ENCODE peak calls at places on chromosomes 2 and 18, in four cellular contexts. L, V, Y and C are unnamed samples.

GRCh38 chr2:199940373-199940772 is 14.9 kb downstream of the TYW5 start:
- DNase-seq in Y (no peak), L (no peak), V (peak; percentile 41), C (no peak)

GRCh38 chr2:132974477-132975050 is 304.6 kb upstream of the LYPD1 start:
- DNase-seq in Y (no peak), V (no peak), L (no peak), C (no peak)

GRCh38 chr2:42010743-42011298 is 37.0 kb upstream of the PKDCC start:
- DNase-seq in L (no peak), V (no peak), Y (no peak), C (no peak)

GRCh38 chr2:30135541-30135940 is 11.3 kb upstream of the YPEL5 start:
- DNase-seq in L (no peak), V (no peak), Y (no peak), C (no peak)

GRCh38 chr18:39571511-39571910 is 2005.9 kb upstream of the CELF4 start:
- DNase-seq in L (peak; percentile 45), V (peak; percentile 9), Y (no peak), C (peak; percentile 13)

GRCh38 chr2:36376319-36376765 is 20.8 kb downstream of the CRIM1 start:
- DNase-seq in Y (no peak), V (peak; percentile 77), L (no peak), C (no peak)

GRCh38 chr2:206353685-206354084 is 79.2 kb downstream of the ZDBF2 start:
- DNase-seq in L (no peak), V (peak; percentile 11), Y (no peak), C (no peak)

GRCh38 chr2:10242998-10243925 is 59.4 kb upstream of the HPCAL1 start:
- DNase-seq in V (no peak), L (no peak), Y (no peak), C (no peak)

GRCh38 chr2:26581991-26582842 is 58.9 kb downstream of the CIB4 start:
- DNase-seq in L (no peak), Y (no peak), V (no peak), C (no peak)

GRCh38 chr2:45845566-45845965 is 194.1 kb downstream of the PRKCE start:
- DNase-seq in L (no peak), V (no peak), Y (no peak), C (no peak)

GRCh38 chr2:165586019-165586418 is 116.5 kb downstream of the CSRNP3 start:
- DNase-seq in Y (no peak), L (no peak), V (no peak), C (no peak)

DNA sequence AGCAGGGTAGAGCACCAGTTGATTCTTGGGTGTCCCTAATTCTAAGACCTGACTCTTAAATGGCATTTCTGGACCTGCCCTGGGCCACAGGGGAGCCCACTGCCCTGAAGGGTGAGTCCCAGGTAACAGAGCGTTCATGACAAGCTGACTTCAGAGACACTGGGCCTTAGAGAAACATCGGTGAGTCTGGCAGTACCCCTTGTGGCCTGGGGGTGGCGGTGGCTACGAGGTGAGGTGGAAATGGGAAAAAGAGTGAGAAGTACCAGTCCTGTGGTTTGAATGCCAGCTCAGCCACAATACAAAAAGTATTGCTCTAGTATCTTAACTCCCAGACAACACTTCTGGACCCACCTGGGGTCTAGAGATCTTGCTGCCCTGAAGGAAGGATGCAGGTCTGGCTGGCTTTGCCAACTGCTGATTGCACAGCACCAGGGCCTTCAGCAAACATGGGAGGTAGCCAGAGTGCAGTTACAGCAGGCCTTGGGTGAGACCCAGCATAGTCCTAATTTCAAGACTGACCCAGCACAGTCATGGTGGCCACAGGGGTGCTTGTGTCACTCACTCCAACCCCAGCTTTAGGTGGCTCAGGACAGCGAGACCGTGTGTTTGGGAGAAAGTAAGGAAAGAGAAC is 44.5 kb downstream of the USP34 start:
- DNase-seq in L (peak; percentile 71), Y (peak; percentile 73), V (peak; percentile 80), C (peak; percentile 74)
- TF ChIP-seq CTCF in L (peak; percentile 75), Y (peak; percentile 89), V (peak; percentile 67), C (peak; percentile 94)

GRCh38 chr2:96523659-96524481 is 12.7 kb upstream of the ARID5A start:
- DNase-seq in Y (no peak), L (no peak), V (no peak), C (no peak)

GRCh38 chr2:96520231-96520630 is 15.1 kb upstream of the NEURL3 start:
- DNase-seq in L (no peak), Y (no peak), V (no peak), C (no peak)

GRCh38 chr2:96521219-96521618 is 15.3 kb upstream of the ARID5A start:
- DNase-seq in L (no peak), Y (no peak), V (no peak), C (no peak)

GRCh38 chr2:96522304-96523203 is 14.0 kb upstream of the ARID5A start:
- DNase-seq in Y (no peak), V (no peak), L (no peak), C (no peak)

DNA sequence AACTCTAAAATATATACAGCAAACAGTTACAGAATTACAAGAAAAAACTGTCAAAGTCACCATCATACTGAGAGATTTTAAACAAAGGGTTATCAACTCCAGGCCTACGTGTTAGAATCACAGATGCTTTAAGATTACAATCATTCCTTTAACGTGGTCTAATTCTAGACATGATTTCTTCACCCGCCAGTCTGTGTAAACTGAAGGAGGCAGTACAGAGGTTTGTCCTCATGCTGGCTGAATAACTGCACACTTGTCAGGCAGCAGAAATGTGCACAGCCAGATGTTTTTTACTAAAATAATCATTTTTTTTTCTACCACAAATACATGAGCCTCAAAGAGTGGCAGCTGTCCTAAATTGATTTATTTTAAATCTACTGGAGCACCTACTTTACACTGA is 15.5 kb upstream of the NEURL3 start:
- DNase-seq in Y (no peak), L (no peak), V (no peak), C (no peak)
- TF ChIP-seq CTCF in Y (no peak), L (no peak), V (no peak), C (no peak)

GRCh38 chr2:234479465-234479864 is 17.4 kb downstream of the ARL4C start:
- DNase-seq in Y (no peak), V (no peak), L (no peak), C (no peak)

GRCh38 chr2:234482807-234483206 is 14.1 kb downstream of the ARL4C start:
- DNase-seq in L (no peak), Y (no peak), V (no peak), C (no peak)

GRCh38 chr2:234480337-234480736 is 16.5 kb downstream of the ARL4C start:
- DNase-seq in V (no peak), Y (no peak), L (no peak), C (no peak)

GRCh38 chr2:234481301-234481700 is 15.6 kb downstream of the ARL4C start:
- DNase-seq in Y (no peak), L (no peak), V (no peak), C (no peak)

DNA sequence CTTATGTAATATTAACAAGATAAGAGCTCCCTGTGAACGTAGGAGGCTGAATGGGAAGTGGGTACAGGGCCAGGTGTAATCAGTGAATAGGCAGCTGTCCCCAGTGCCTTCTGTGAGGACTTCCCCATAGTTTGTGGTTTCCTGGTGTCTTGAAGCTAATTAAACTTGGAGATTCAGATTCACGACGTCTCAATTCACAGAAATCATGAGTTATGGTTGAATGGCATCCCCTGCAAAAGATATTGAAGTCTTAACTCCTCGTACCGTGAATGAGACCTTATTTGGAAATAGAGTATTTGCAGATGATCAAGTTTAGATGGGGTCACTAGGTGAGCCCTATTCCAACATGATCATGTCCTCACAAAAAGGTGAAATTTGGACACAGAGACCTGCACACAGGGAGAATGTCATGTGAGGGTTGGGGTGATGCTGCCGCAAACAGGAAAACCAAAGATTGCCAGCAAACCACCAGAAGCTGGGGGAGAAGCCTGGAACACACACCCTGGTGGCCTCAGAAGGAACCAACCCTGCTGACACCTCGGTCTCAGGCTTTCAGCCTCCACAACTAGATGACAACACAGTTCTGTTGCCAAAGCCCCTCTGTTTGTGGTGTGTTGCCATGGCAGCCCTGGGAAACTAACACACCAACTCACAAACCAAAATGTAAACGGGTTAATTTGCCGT is 13.2 kb downstream of the ARL4C start:
- DNase-seq in Y (peak; percentile 71), L (peak; percentile 11), V (peak; percentile 43), C (no peak)
- TF ChIP-seq CTCF in Y (peak; percentile 71), L (peak; percentile 20), V (no peak), C (peak; percentile 29)

GRCh38 chr2:233015048-233015645 is 2.1 kb upstream of the NGEF start:
- DNase-seq in V (no peak), L (no peak), Y (no peak), C (no peak)

GRCh38 chr2:233011268-233012190 is 1.5 kb downstream of the NGEF start:
- DNase-seq in L (no peak), V (no peak), Y (no peak), C (no peak)

GRCh38 chr2:233012301-233012971 is 620 bp downstream of the NGEF start:
- DNase-seq in Y (no peak), L (no peak), V (no peak), C (no peak)

GRCh38 chr2:233013650-233014049 is 594 bp upstream of the NGEF start:
- DNase-seq in V (no peak), Y (no peak), L (no peak), C (no peak)

DNA sequence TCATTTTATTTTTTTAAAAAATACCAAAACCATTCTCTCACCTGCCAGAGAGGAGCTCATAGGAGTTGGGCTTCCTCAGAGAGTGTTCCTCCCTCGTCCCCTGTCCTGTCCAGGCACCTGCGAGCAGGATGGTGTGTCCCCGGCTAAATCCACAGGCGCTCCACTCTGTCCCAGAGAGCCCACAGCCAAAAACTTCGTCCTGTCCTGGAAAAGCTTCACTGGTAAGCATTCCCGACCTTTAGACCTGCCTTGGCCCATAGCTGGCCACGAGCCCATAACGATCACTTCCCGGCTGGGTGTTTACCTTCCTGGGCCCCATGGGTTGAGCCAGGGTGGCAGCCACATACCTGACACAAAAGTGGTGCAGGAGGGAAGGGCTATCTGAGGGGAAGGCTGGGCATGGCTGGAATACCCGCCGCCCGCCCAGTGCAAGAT is at the start of gene NGEF:
- DNase-seq in Y (no peak), V (peak; percentile 18), L (no peak), C (no peak)
- TF ChIP-seq CTCF in Y (no peak), V (no peak), L (no peak), C (no peak)

GRCh38 chr2:218993345-218994315 is at the start of gene CRYBA2:
- DNase-seq in L (peak; percentile 18), V (no peak), Y (peak; percentile 43), C (no peak)
- TF ChIP-seq CTCF in L (no peak), V (no peak), Y (no peak), C (no peak)

DNA sequence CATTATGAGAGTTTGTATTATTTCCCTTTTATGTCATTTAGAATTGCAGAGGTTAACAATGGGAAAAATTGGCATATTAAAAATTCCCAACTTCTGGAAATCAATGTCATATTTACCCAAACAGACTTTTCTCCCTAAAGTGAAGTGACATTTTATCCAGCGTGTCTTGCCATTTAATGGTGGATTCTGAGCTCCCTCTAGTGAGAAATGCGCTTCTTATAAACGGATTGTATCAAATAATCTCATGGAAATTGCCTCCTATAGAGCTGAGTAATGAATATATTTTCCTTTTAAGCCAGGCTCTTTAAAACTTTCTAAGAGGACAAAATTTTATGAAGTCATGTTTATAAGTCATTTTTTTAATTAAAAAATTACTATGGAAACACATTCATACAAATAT is 5.7 kb upstream of the GCFC2 start:
- DNase-seq in V (peak; percentile 37), L (no peak), Y (no peak), C (no peak)
- TF ChIP-seq CTCF in V (peak; percentile 39), L (no peak), Y (no peak), C (peak; percentile 10)

GRCh38 chr2:53767405-53768232 is at the start of gene CHAC2:
- DNase-seq in Y (peak; percentile 85), V (peak; percentile 91), L (peak; percentile 82), C (peak; percentile 90)
- TF ChIP-seq CTCF in Y (no peak), V (no peak), L (peak; percentile 32), C (no peak)

GRCh38 chr2:172456002-172456401 is 28.6 kb downstream of the ITGA6 start:
- DNase-seq in V (no peak), L (no peak), Y (no peak), C (no peak)
- TF ChIP-seq CTCF in V (no peak), L (no peak), Y (no peak), C (no peak)

GRCh38 chr2:146879882-146880281 is 964.9 kb upstream of the ACVR2A start:
- DNase-seq in Y (no peak), V (no peak), L (no peak), C (no peak)
- TF ChIP-seq CTCF in Y (no peak), V (no peak), L (no peak), C (no peak)